ENCODE peak calls at places on chromosomes 4 and X, in eight cellular contexts. Z, D, O, K, L, P, R and F are unnamed samples.

GRCh38 chr4:139609647-139610046 is 53.6 kb upstream of the SETD7 start:
- DNase-seq in Z (no peak), D (no peak), O (no peak), K (peak; percentile 45), L (no peak), P (no peak), R (no peak), F (peak; percentile 65)

GRCh38 chr4:55491486-55491885 is 55.2 kb downstream of the CLOCK start:
- DNase-seq in Z (no peak), D (no peak), O (no peak), K (no peak), L (no peak), P (no peak), R (no peak), F (no peak)

GRCh38 chr4:137106287-137106686 is 426.0 kb downstream of the PCDH18 start:
- DNase-seq in Z (no peak), D (no peak), O (no peak), K (no peak), L (no peak), P (no peak), R (no peak), F (no peak)

GRCh38 chr4:146507607-146508006 is 14.1 kb downstream of the SLC10A7 start:
- DNase-seq in Z (no peak), D (no peak), O (no peak), K (no peak), L (no peak), P (no peak), R (no peak), F (no peak)

GRCh38 chr4:185115827-185116232 is 27.2 kb upstream of the SLC25A4 start:
- DNase-seq in Z (no peak), D (no peak), O (peak; percentile 60), K (peak; percentile 87), L (peak; percentile 56), P (no peak), R (no peak), F (peak; percentile 89)

GRCh38 chrX:71671043-71671829 is 3.9 kb downstream of the LOC101059915 start:
- DNase-seq in Z (no peak), D (peak; percentile 53), O (no peak), K (peak; percentile 47), L (no peak), P (no peak), R (peak; percentile 61), F (no peak)

GRCh38 chrX:12686324-12686723 is 104.9 kb upstream of the PRPS2 start:
- DNase-seq in Z (no peak), D (no peak), O (no peak), K (no peak), L (no peak), P (no peak), R (no peak), F (no peak)

GRCh38 chr4:184899261-184900134 is 73.7 kb upstream of the ACSL1 start:
- DNase-seq in Z (no peak), D (no peak), O (no peak), K (peak; percentile 82), L (peak; percentile 26), P (no peak), R (no peak), F (peak; percentile 88)

GRCh38 chrX:84760560-84760959 is 243.1 kb upstream of the APOOL start:
- DNase-seq in Z (no peak), D (no peak), O (no peak), K (no peak), L (no peak), P (no peak), R (no peak), F (no peak)

GRCh38 chr4:62037576-62037975 is 837.5 kb downstream of the ADGRL3 start:
- DNase-seq in Z (no peak), D (no peak), O (no peak), K (peak; percentile 6), L (no peak), P (no peak), R (no peak), F (peak; percentile 80)

GRCh38 chr4:108943971-108944370 is 181.1 kb upstream of the ETNPPL start:
- DNase-seq in Z (no peak), D (no peak), O (no peak), K (no peak), L (no peak), P (no peak), R (no peak), F (no peak)

GRCh38 chr4:56655209-56655626 is 25.9 kb downstream of the HOPX start:
- DNase-seq in Z (no peak), D (peak; percentile 63), O (no peak), K (peak; percentile 20), L (no peak), P (no peak), R (peak; percentile 41), F (no peak)

GRCh38 chrX:72123471-72124185 is 8.1 kb downstream of the RTL5 start:
- DNase-seq in Z (peak; percentile 20), D (no peak), O (no peak), K (no peak), L (no peak), P (peak; percentile 31), R (no peak), F (peak; percentile 41)

GRCh38 chr4:150950657-150951056 is 64.4 kb downstream of the LRBA start:
- DNase-seq in Z (no peak), D (no peak), O (no peak), K (peak; percentile 65), L (no peak), P (no peak), R (no peak), F (peak; percentile 53)

GRCh38 chr4:1249731-1250526 is 999 bp upstream of the CTBP1 start:
- DNase-seq in Z (no peak), D (peak; percentile 84), O (no peak), K (peak; percentile 62), L (no peak), P (no peak), R (peak; percentile 65), F (peak; percentile 45)

GRCh38 chr4:8238061-8238511 is 31.5 kb upstream of the HTRA3 start:
- DNase-seq in Z (no peak), D (no peak), O (no peak), K (peak; percentile 9), L (peak; percentile 81), P (no peak), R (no peak), F (no peak)

GRCh38 chr4:89724716-89725115 is 112.2 kb downstream of the SNCA start:
- DNase-seq in Z (no peak), D (no peak), O (no peak), K (peak; percentile 13), L (no peak), P (no peak), R (no peak), F (no peak)

GRCh38 chr4:127776620-127777019 is 5.5 kb upstream of the HSPA4L start:
- DNase-seq in Z (no peak), D (no peak), O (no peak), K (no peak), L (no peak), P (no peak), R (no peak), F (peak; percentile 27)

GRCh38 chr4:94905511-94905910 is 147.8 kb downstream of the BMPR1B start:
- DNase-seq in Z (no peak), D (no peak), O (no peak), K (no peak), L (no peak), P (no peak), R (no peak), F (no peak)

GRCh38 chr4:106316773-106317409 is 541 bp downstream of the AIMP1 start:
- DNase-seq in Z (no peak), D (no peak), O (no peak), K (peak; percentile 9), L (no peak), P (no peak), R (no peak), F (peak; percentile 18)

GRCh38 chr4:170465434-170465833 is 375.7 kb upstream of the AADAT start:
- DNase-seq in Z (no peak), D (no peak), O (no peak), K (no peak), L (no peak), P (no peak), R (no peak), F (no peak)

GRCh38 chrX:134484039-134484438 is 24.1 kb downstream of the HPRT1 start:
- DNase-seq in Z (no peak), D (no peak), O (peak; percentile 36), K (peak; percentile 73), L (no peak), P (no peak), R (no peak), F (peak; percentile 67)